ENCODE peak calls at places on chromosome 3, in six cellular contexts. One of them, this sample, is unnamed.

GRCh38 chr3:126355777-126356372 is 1.3 kb downstream of the KLF15 start:
- DNase-seq in Panc1: no peak
- DNase-seq in ELF-1: peak
- DNase-seq in stimulated activated effector memory CD8-positive, alpha-beta T cell treated with anti-CD3 and anti-CD28 coated beads, Interleukin-12 subunit alpha, Interleukin-12 subunit beta, amount 100 ng/mL, for 72 hours: no peak
- DNase-seq in stimulated activated CD8-positive, alpha-beta memory T cell treated with anti-CD3 and anti-CD28 coated beads, Interleukin-15, amount 100 ng/mL, for 24 hours: no peak
- DNase-seq in T-helper 2 cell: no peak
- DNase-seq in this sample: no peak

GRCh38 chr3:60742606-60743145 is 508.6 kb downstream of the FHIT start:
- DNase-seq in ELF-1: peak
- DNase-seq in Panc1: no peak
- DNase-seq in stimulated activated effector memory CD8-positive, alpha-beta T cell treated with anti-CD3 and anti-CD28 coated beads, Interleukin-12 subunit alpha, Interleukin-12 subunit beta, amount 100 ng/mL, for 72 hours: no peak
- DNase-seq in T-helper 2 cell: no peak
- DNase-seq in stimulated activated CD8-positive, alpha-beta memory T cell treated with anti-CD3 and anti-CD28 coated beads, Interleukin-15, amount 100 ng/mL, for 24 hours: no peak
- DNase-seq in this sample: no peak

GRCh38 chr3:141015486-141015885 is 35.7 kb upstream of the SPSB4 start:
- DNase-seq in Panc1: no peak
- DNase-seq in ELF-1: no peak
- DNase-seq in T-helper 2 cell: no peak
- DNase-seq in stimulated activated CD8-positive, alpha-beta memory T cell treated with anti-CD3 and anti-CD28 coated beads, Interleukin-15, amount 100 ng/mL, for 24 hours: no peak
- DNase-seq in stimulated activated effector memory CD8-positive, alpha-beta T cell treated with anti-CD3 and anti-CD28 coated beads, Interleukin-12 subunit alpha, Interleukin-12 subunit beta, amount 100 ng/mL, for 72 hours: no peak
- DNase-seq in this sample: no peak

GRCh38 chr3:82000350-82000749 is 238.9 kb upstream of the GBE1 start:
- DNase-seq in Panc1: no peak
- DNase-seq in T-helper 2 cell: no peak
- DNase-seq in ELF-1: no peak
- DNase-seq in stimulated activated CD8-positive, alpha-beta memory T cell treated with anti-CD3 and anti-CD28 coated beads, Interleukin-15, amount 100 ng/mL, for 24 hours: no peak
- DNase-seq in stimulated activated effector memory CD8-positive, alpha-beta T cell treated with anti-CD3 and anti-CD28 coated beads, Interleukin-12 subunit alpha, Interleukin-12 subunit beta, amount 100 ng/mL, for 72 hours: no peak
- DNase-seq in this sample: no peak

GRCh38 chr3:25021816-25022215 is 406.2 kb upstream of the RARB start:
- DNase-seq in ELF-1: no peak
- DNase-seq in T-helper 2 cell: no peak
- DNase-seq in stimulated activated effector memory CD8-positive, alpha-beta T cell treated with anti-CD3 and anti-CD28 coated beads, Interleukin-12 subunit alpha, Interleukin-12 subunit beta, amount 100 ng/mL, for 72 hours: no peak
- DNase-seq in stimulated activated CD8-positive, alpha-beta memory T cell treated with anti-CD3 and anti-CD28 coated beads, Interleukin-15, amount 100 ng/mL, for 24 hours: no peak
- DNase-seq in Panc1: no peak
- DNase-seq in this sample: no peak

GRCh38 chr3:122324871-122325323 is at the start of gene CSTA:
- DNase-seq in stimulated activated effector memory CD8-positive, alpha-beta T cell treated with anti-CD3 and anti-CD28 coated beads, Interleukin-12 subunit alpha, Interleukin-12 subunit beta, amount 100 ng/mL, for 72 hours: no peak
- DNase-seq in stimulated activated CD8-positive, alpha-beta memory T cell treated with anti-CD3 and anti-CD28 coated beads, Interleukin-15, amount 100 ng/mL, for 24 hours: no peak
- DNase-seq in T-helper 2 cell: no peak
- DNase-seq in ELF-1: no peak
- DNase-seq in Panc1: no peak
- DNase-seq in this sample: no peak

GRCh38 chr3:152320201-152320617 is 51.5 kb downstream of the MBNL1 start:
- DNase-seq in Panc1: no peak
- DNase-seq in stimulated activated effector memory CD8-positive, alpha-beta T cell treated with anti-CD3 and anti-CD28 coated beads, Interleukin-12 subunit alpha, Interleukin-12 subunit beta, amount 100 ng/mL, for 72 hours: no peak
- DNase-seq in stimulated activated CD8-positive, alpha-beta memory T cell treated with anti-CD3 and anti-CD28 coated beads, Interleukin-15, amount 100 ng/mL, for 24 hours: no peak
- DNase-seq in T-helper 2 cell: no peak
- DNase-seq in ELF-1: no peak
- DNase-seq in this sample: no peak

GRCh38 chr3:158845748-158846350 is 44.0 kb downstream of the MFSD1 start:
- DNase-seq in T-helper 2 cell: no peak
- DNase-seq in ELF-1: peak
- DNase-seq in stimulated activated CD8-positive, alpha-beta memory T cell treated with anti-CD3 and anti-CD28 coated beads, Interleukin-15, amount 100 ng/mL, for 24 hours: no peak
- DNase-seq in Panc1: no peak
- DNase-seq in stimulated activated effector memory CD8-positive, alpha-beta T cell treated with anti-CD3 and anti-CD28 coated beads, Interleukin-12 subunit alpha, Interleukin-12 subunit beta, amount 100 ng/mL, for 72 hours: no peak
- DNase-seq in this sample: no peak

GRCh38 chr3:48039487-48040190 is 23.4 kb upstream of the MAP4 start:
- DNase-seq in T-helper 2 cell: no peak
- DNase-seq in ELF-1: peak
- DNase-seq in stimulated activated CD8-positive, alpha-beta memory T cell treated with anti-CD3 and anti-CD28 coated beads, Interleukin-15, amount 100 ng/mL, for 24 hours: no peak
- DNase-seq in stimulated activated effector memory CD8-positive, alpha-beta T cell treated with anti-CD3 and anti-CD28 coated beads, Interleukin-12 subunit alpha, Interleukin-12 subunit beta, amount 100 ng/mL, for 72 hours: no peak
- DNase-seq in Panc1: peak
- DNase-seq in this sample: no peak

This sample was measured in T-helper 22 cell.